ENCODE peak calls at places on chromosomes 6 and 20, in eight cellular contexts. M is breast epithelium, P is GM12865, D is transverse colon, Y is GM10248, K is cardiac muscle cell, C is ascending aorta, G is Caco-2. H is an unnamed sample.

GRCh38 chr6:24933868-24934401 is 1.8 kb downstream of the RIPOR2 start:
- DNase-seq in M (no peak), P (peak; percentile 74), D (peak; percentile 33), Y (no peak), K (peak; percentile 34), C (no peak), G (peak; percentile 43), H (no peak)

GRCh38 chr6:151084275-151084674 is 155.5 kb upstream of the AKAP12 start:
- DNase-seq in M (no peak), P (no peak), D (no peak), Y (no peak), K (no peak), C (no peak), G (no peak), H (no peak)

GRCh38 chr6:157517601-157518359 is 136.8 kb downstream of the ZDHHC14 start:
- DNase-seq in M (no peak), P (no peak), D (no peak), Y (no peak), K (no peak), C (no peak), G (no peak), H (no peak)

GRCh38 chr6:82185948-82186347 is 61.6 kb downstream of the IBTK start:
- DNase-seq in M (no peak), P (no peak), D (no peak), Y (no peak), K (peak; percentile 15), C (no peak), G (no peak), H (no peak)

GRCh38 chr20:63553933-63554290 is at the start of gene FNDC11:
- DNase-seq in M (no peak), P (peak; percentile 45), D (peak; percentile 63), Y (peak; percentile 59), K (peak; percentile 34), C (no peak), G (no peak), H (no peak)

GRCh38 chr6:162029873-162030576 is 697.5 kb downstream of the PRKN start:
- DNase-seq in M (no peak), P (no peak), D (no peak), Y (no peak), K (peak; percentile 1), C (no peak), G (no peak), H (no peak)

GRCh38 chr20:48556956-48557355 is 270.8 kb downstream of the PREX1 start:
- DNase-seq in M (no peak), P (no peak), D (no peak), Y (no peak), K (peak; percentile 22), C (no peak), G (no peak), H (no peak)

GRCh38 chr6:16799279-16800193 is 38.3 kb upstream of the ATXN1 start:
- DNase-seq in M (no peak), P (no peak), D (no peak), Y (no peak), K (peak; percentile 16), C (no peak), G (no peak), H (no peak)

GRCh38 chr6:5930143-5930770 is 76.5 kb downstream of the NRN1 start:
- DNase-seq in M (no peak), P (no peak), D (no peak), Y (no peak), K (no peak), C (no peak), G (no peak), H (no peak)

GRCh38 chr6:25427549-25427948 is 148.4 kb downstream of the CARMIL1 start:
- DNase-seq in M (no peak), P (no peak), D (no peak), Y (no peak), K (no peak), C (no peak), G (no peak), H (no peak)

GRCh38 chr6:44761046-44761445 is 373.5 kb downstream of the CDC5L start:
- DNase-seq in M (no peak), P (no peak), D (no peak), Y (no peak), K (no peak), C (no peak), G (no peak), H (no peak)

GRCh38 chr6:82040405-82041221 is 206.9 kb downstream of the IBTK start:
- DNase-seq in M (no peak), P (peak; percentile 47), D (no peak), Y (peak; percentile 8), K (peak; percentile 76), C (no peak), G (peak; percentile 70), H (no peak)

GRCh38 chr6:90008908-90009501 is 114.7 kb downstream of the GJA10 start:
- DNase-seq in M (no peak), P (no peak), D (no peak), Y (no peak), K (peak; percentile 34), C (no peak), G (no peak), H (no peak)

GRCh38 chr6:139161169-139161568 is 26.3 kb downstream of the HECA start:
- DNase-seq in M (no peak), P (peak; percentile 26), D (no peak), Y (no peak), K (no peak), C (no peak), G (no peak), H (no peak)

GRCh38 chr6:139166238-139166955 is 31.5 kb downstream of the HECA start:
- DNase-seq in M (no peak), P (no peak), D (no peak), Y (no peak), K (no peak), C (no peak), G (no peak), H (no peak)

GRCh38 chr6:139161817-139162284 is 27.0 kb downstream of the HECA start:
- DNase-seq in M (no peak), P (peak; percentile 92), D (no peak), Y (peak; percentile 83), K (no peak), C (no peak), G (no peak), H (peak; percentile 74)

GRCh38 chr6:139165324-139165723 is 30.4 kb downstream of the HECA start:
- DNase-seq in M (no peak), P (no peak), D (no peak), Y (no peak), K (no peak), C (no peak), G (no peak), H (no peak)

DNA sequence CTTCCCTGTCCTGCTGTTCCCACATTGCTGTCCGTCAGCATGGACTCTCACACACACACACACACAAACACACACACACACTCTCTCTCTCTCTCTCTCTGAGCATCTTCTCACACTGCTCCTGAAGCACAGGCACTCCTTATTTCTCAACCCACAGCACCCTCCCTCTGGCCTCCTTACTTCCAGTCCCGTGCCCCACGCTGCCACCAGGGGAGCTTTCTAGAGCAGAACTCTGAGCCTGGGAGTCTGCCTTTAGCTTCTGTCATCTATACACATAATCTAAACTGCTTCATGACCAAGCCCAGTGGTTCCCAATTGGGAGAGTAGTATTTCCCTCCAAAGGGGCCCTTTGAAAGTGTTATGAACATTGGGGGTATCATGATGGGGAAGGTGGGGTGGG is 29.1 kb downstream of the HECA start:
- DNase-seq in M (no peak), P (no peak), D (no peak), Y (no peak), K (no peak), C (no peak), G (peak; percentile 13), H (no peak)
- TF ChIP-seq CTCF in M (no peak), P (no peak), D (no peak), Y (no peak), K (no peak), C (no peak), G (no peak), H (no peak)

GRCh38 chr6:30447237-30447636 is 42.1 kb upstream of the HLA-E start:
- DNase-seq in M (no peak), P (no peak), D (no peak), Y (no peak), K (peak; percentile 21), C (no peak), G (no peak), H (no peak)

GRCh38 chr6:30446259-30446658 is 43.0 kb upstream of the HLA-E start:
- DNase-seq in M (no peak), P (no peak), D (no peak), Y (no peak), K (no peak), C (no peak), G (no peak), H (no peak)

GRCh38 chr6:30441171-30441570 is 48.1 kb upstream of the HLA-E start:
- DNase-seq in M (no peak), P (no peak), D (no peak), Y (no peak), K (no peak), C (no peak), G (no peak), H (no peak)

GRCh38 chr6:30444451-30444742 is 44.9 kb upstream of the HLA-E start:
- DNase-seq in M (no peak), P (no peak), D (no peak), Y (no peak), K (no peak), C (no peak), G (no peak), H (no peak)

GRCh38 chr6:30443657-30444450 is 45.5 kb upstream of the HLA-E start:
- DNase-seq in M (no peak), P (no peak), D (no peak), Y (no peak), K (peak; percentile 20), C (no peak), G (no peak), H (no peak)
- TF ChIP-seq CTCF in M (no peak), P (no peak), D (no peak), Y (no peak), K (no peak), C (no peak), G (no peak), H (no peak)

DNA sequence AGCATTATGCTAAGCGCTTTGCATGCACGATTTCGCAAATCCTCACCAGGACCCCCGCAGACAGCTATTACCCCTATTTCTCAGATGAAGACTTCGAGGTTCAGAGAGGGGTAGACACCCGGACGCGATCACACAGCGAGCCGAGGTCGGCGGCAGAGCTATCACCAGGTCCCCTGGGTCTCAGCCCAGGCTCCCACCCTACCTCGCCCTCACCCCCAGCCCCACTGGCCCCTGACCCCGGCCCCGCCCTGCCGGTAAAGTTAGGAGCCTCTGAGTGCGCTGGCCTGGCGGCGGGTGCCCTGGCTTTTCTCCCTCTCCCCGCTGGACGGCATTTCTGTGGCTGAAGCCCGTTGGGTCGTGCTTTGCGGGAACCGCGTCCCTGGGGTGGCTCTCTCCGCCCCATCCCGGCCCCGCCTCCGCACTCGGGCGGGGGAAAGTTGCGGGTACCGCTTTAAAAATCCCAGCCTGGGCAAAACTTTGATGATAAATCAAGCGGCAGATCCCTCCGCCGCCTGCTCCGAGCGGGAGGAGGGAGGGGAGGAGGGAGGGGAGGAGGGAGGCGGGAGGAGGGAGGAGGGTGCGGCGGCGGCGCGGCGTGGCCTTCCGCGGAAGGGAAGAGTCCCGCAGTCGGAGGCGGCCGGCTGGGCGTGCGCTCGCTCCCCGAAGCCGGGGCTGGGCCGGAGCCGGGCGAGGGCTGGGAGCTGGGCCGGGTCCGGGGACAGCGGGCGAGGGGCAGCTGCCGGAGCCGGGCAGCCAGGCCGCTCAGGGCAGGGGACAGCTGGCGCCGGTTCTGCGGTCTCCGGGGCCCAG is at the start of gene VSTM2L:
- DNase-seq in M (no peak), P (peak; percentile 44), D (peak; percentile 22), Y (peak; percentile 45), K (peak; percentile 75), C (no peak), G (no peak), H (peak; percentile 36)
- TF ChIP-seq CTCF in M (no peak), P (no peak), D (no peak), Y (no peak), K (no peak), C (no peak), G (no peak), H (no peak)

GRCh38 chr6:136822379-136823127 is at the start of gene PEX7:
- DNase-seq in M (peak; percentile 84), P (peak; percentile 94), D (peak; percentile 91), Y (peak; percentile 91), K (peak; percentile 93), C (peak; percentile 47), G (peak; percentile 90), H (peak; percentile 91)
- TF ChIP-seq CTCF in M (peak; percentile 37), P (peak; percentile 68), D (peak; percentile 62), Y (peak; percentile 79), K (peak; percentile 69), C (peak; percentile 57), G (peak; percentile 65), H (peak; percentile 68)